ENCODE peak calls at places on chromosomes 11 and 22, in nine cellular contexts. T, G, A, X, O, U, S, V and D are unnamed samples.

GRCh38 chr11:72091292-72091691 is 10.6 kb downstream of the LRRC51 start:
- DNase-seq in T (peak), G (peak), A (peak), X (peak), O (peak), U (peak), S (no peak), V (peak), D (peak)

GRCh38 chr11:35014352-35014751 is 97.9 kb downstream of the PDHX start:
- DNase-seq in T (no peak), G (peak), A (peak), X (peak), O (peak), U (no peak), S (no peak), V (no peak), D (peak)

GRCh38 chr22:28268845-28269244 is 349.8 kb upstream of the PITPNB start:
- DNase-seq in T (no peak), G (no peak), A (no peak), X (no peak), O (no peak), U (no peak), S (no peak), V (no peak), D (no peak)

GRCh38 chr22:24118689-24119384 is 62.5 kb upstream of the SUSD2 start:
- DNase-seq in T (no peak), G (no peak), A (no peak), X (no peak), O (no peak), U (no peak), S (peak), V (no peak), D (no peak)

GRCh38 chr22:37101311-37102063 is 8.0 kb downstream of the TMPRSS6 start:
- DNase-seq in T (no peak), G (no peak), A (no peak), X (no peak), O (no peak), U (peak), S (no peak), V (no peak), D (no peak)

GRCh38 chr11:121595717-121596156 is 143.0 kb upstream of the SORL1-AS1 start:
- DNase-seq in T (no peak), G (peak), A (peak), X (peak), O (peak), U (no peak), S (no peak), V (no peak), D (peak)

GRCh38 chr11:117458275-117459120 is 130.8 kb downstream of the CEP164 start:
- DNase-seq in T (peak), G (no peak), A (no peak), X (no peak), O (no peak), U (no peak), S (no peak), V (no peak), D (no peak)

GRCh38 chr11:94132152-94132558 is 3.5 kb downstream of the PANX1 start:
- DNase-seq in T (no peak), G (peak), A (peak), X (peak), O (peak), U (no peak), S (no peak), V (no peak), D (peak)

GRCh38 chr11:69926376-69927050 is 107.3 kb upstream of the FGF3 start:
- DNase-seq in T (peak), G (no peak), A (no peak), X (no peak), O (no peak), U (no peak), S (peak), V (no peak), D (no peak)

GRCh38 chr11:44550123-44550522 is 15.3 kb upstream of the CD82 start:
- DNase-seq in T (no peak), G (no peak), A (no peak), X (no peak), O (no peak), U (no peak), S (no peak), V (no peak), D (no peak)

GRCh38 chr11:78080818-78081495 is 1.3 kb upstream of the NDUFC2 start:
- DNase-seq in T (no peak), G (peak), A (peak), X (peak), O (peak), U (no peak), S (no peak), V (no peak), D (peak)

GRCh38 chr11:93288079-93288478 is 42.5 kb upstream of the DEUP1 start:
- DNase-seq in T (no peak), G (no peak), A (no peak), X (no peak), O (no peak), U (no peak), S (no peak), V (peak), D (no peak)

GRCh38 chr11:79371152-79371551 is 69.7 kb downstream of the TENM4 start:
- DNase-seq in T (no peak), G (no peak), A (no peak), X (no peak), O (peak), U (no peak), S (no peak), V (no peak), D (peak)

GRCh38 chr22:29766632-29767288 is at the start of gene ZMAT5:
- DNase-seq in T (peak), G (peak), A (peak), X (peak), O (peak), U (peak), S (peak), V (peak), D (peak)

GRCh38 chr11:125494987-125495725 is 909 bp downstream of the FEZ1 start:
- DNase-seq in T (peak), G (peak), A (peak), X (peak), O (peak), U (peak), S (peak), V (no peak), D (peak)

GRCh38 chr22:31995807-31996206 is 47.3 kb upstream of the SLC5A1 start:
- DNase-seq in T (no peak), G (no peak), A (no peak), X (no peak), O (peak), U (no peak), S (no peak), V (no peak), D (no peak)

GRCh38 chr11:19519912-19520641 is 192.6 kb upstream of the NAV2 start:
- DNase-seq in T (no peak), G (peak), A (no peak), X (no peak), O (no peak), U (no peak), S (no peak), V (no peak), D (no peak)

GRCh38 chr11:75780888-75781287 is 12.3 kb downstream of the DGAT2 start:
- DNase-seq in T (peak), G (no peak), A (no peak), X (no peak), O (no peak), U (no peak), S (no peak), V (no peak), D (no peak)

GRCh38 chr11:103077553-103077952 is 14.4 kb downstream of the DCUN1D5 start:
- DNase-seq in T (no peak), G (no peak), A (no peak), X (no peak), O (no peak), U (no peak), S (no peak), V (no peak), D (no peak)

GRCh38 chr11:27913650-27914049 is 194.3 kb downstream of the KIF18A start:
- DNase-seq in T (no peak), G (peak), A (peak), X (peak), O (peak), U (no peak), S (no peak), V (no peak), D (no peak)

GRCh38 chr22:33823552-33823951 is 96.7 kb downstream of the LARGE1 start:
- DNase-seq in T (no peak), G (peak), A (peak), X (peak), O (peak), U (no peak), S (no peak), V (no peak), D (no peak)

GRCh38 chr11:110972640-110973039 is 260.4 kb upstream of the ARHGAP20 start:
- DNase-seq in T (no peak), G (peak), A (peak), X (peak), O (peak), U (no peak), S (no peak), V (no peak), D (peak)

GRCh38 chr11:65539401-65540289 is 14.8 kb downstream of the SCYL1 start:
- DNase-seq in T (no peak), G (no peak), A (no peak), X (no peak), O (no peak), U (peak), S (no peak), V (peak), D (no peak)

GRCh38 chr22:26471522-26471921 is 12.1 kb downstream of the HPS4 start:
- DNase-seq in T (no peak), G (peak), A (peak), X (peak), O (peak), U (no peak), S (no peak), V (no peak), D (peak)

GRCh38 chr11:68819362-68819761 is 22.4 kb downstream of the CPT1A start:
- DNase-seq in T (no peak), G (no peak), A (no peak), X (no peak), O (no peak), U (no peak), S (no peak), V (no peak), D (no peak)

GRCh38 chr22:45997077-45997774 is 20.3 kb upstream of the WNT7B start:
- DNase-seq in T (peak), G (peak), A (peak), X (peak), O (peak), U (peak), S (peak), V (peak), D (peak)

GRCh38 chr11:47524200-47524874 is 28.6 kb downstream of the CELF1 start:
- DNase-seq in T (no peak), G (peak), A (peak), X (no peak), O (no peak), U (no peak), S (no peak), V (no peak), D (no peak)

GRCh38 chr22:46592390-46592872 is 27.8 kb upstream of the GRAMD4 start:
- DNase-seq in T (peak), G (peak), A (peak), X (peak), O (peak), U (no peak), S (no peak), V (peak), D (peak)

GRCh38 chr11:72006309-72007088 is 7.8 kb downstream of the IL18BP start:
- DNase-seq in T (no peak), G (no peak), A (no peak), X (no peak), O (no peak), U (no peak), S (no peak), V (no peak), D (no peak)

GRCh38 chr11:11532574-11532973 is 89.2 kb downstream of the GALNT18 start:
- DNase-seq in T (no peak), G (peak), A (no peak), X (peak), O (peak), U (no peak), S (no peak), V (no peak), D (no peak)

GRCh38 chr11:7638710-7639642 is 34.3 kb downstream of the CYB5R2 start:
- DNase-seq in T (no peak), G (no peak), A (no peak), X (no peak), O (no peak), U (no peak), S (no peak), V (peak), D (no peak)

GRCh38 chr11:61890536-61891330 is 612 bp downstream of the FADS3 start:
- DNase-seq in T (peak), G (peak), A (peak), X (peak), O (peak), U (peak), S (no peak), V (peak), D (peak)

GRCh38 chr22:37027556-37027955 is 8.0 kb downstream of the MPST start:
- DNase-seq in T (no peak), G (no peak), A (no peak), X (no peak), O (no peak), U (no peak), S (no peak), V (no peak), D (no peak)

GRCh38 chr11:21933095-21933494 is 259.8 kb upstream of the ANO5 start:
- DNase-seq in T (no peak), G (peak), A (peak), X (no peak), O (no peak), U (no peak), S (no peak), V (no peak), D (no peak)

GRCh38 chr22:34105461-34106062 is 185.3 kb upstream of the LARGE1 start:
- DNase-seq in T (no peak), G (no peak), A (peak), X (no peak), O (no peak), U (peak), S (no peak), V (peak), D (no peak)

GRCh38 chr11:38476808-38477565 is 1879.0 kb upstream of the RAG2 start:
- DNase-seq in T (no peak), G (peak), A (peak), X (no peak), O (peak), U (no peak), S (no peak), V (no peak), D (no peak)

GRCh38 chr22:37300551-37301017 is 18.3 kb downstream of the CYTH4 start:
- DNase-seq in T (no peak), G (no peak), A (no peak), X (no peak), O (no peak), U (no peak), S (peak), V (no peak), D (no peak)

GRCh38 chr11:75244052-75244814 is 3.7 kb downstream of the TPBGL start:
- DNase-seq in T (peak), G (no peak), A (no peak), X (no peak), O (no peak), U (no peak), S (no peak), V (no peak), D (no peak)

GRCh38 chr11:126281666-126282175 is 1.2 kb upstream of the TIRAP start:
- DNase-seq in T (no peak), G (no peak), A (no peak), X (no peak), O (no peak), U (no peak), S (no peak), V (no peak), D (no peak)

DNA sequence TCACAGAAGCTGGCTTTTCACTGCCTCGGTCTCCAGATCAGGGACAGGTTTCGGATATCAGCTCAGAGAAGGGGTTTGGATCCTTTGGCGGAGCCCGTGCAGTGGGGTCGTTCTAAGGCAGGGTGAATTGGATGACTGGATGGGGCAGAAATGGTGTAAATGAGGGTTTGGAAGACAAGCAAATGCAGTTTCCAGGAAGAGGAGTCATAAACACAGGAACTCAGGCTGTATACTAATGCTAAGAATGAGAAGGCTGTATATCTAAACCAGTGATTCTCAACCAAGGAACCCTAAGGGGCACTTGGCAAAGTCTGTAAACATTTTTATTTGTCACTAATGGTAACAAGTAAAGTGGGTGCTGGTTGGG is 896.5 kb downstream of the KCNA4 start:
- DNase-seq in T (no peak), G (no peak), A (no peak), X (no peak), O (no peak), U (no peak), S (no peak), V (no peak), D (peak)
- H3K4me3 ChIP-seq in T (no peak), G (peak), A (peak), X (peak), O (no peak), U (no peak), S (no peak), V (no peak), D (no peak)

DNA sequence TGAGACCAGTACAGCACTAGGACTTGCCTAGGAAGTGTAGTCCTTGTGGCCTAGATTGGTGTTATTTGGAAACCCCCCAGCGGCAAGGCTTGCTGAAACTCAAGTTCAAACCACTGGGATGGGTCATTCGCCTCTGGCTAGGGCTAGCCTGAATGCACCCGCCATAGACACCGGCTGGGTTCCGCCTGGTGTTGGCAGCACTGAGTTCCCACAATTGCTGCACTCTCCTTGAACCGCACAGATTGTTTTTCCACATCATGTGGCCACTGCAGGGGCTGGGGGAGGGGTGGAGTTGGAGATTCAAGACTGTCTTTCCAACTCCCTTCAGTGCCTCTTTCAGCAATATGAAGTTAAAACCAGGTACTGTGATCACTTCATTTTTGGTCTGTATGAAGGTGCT is 43.1 kb downstream of the CCDC73 start:
- DNase-seq in T (no peak), G (no peak), A (no peak), X (no peak), O (no peak), U (no peak), S (no peak), V (no peak), D (no peak)
- TF ChIP-seq CTCF in T (no peak), G (no peak), A (no peak), X (no peak), O (no peak), U (no peak), S (no peak), V (no peak), D (no peak)

GRCh38 chr11:3202759-3203158 is 15.9 kb downstream of the MRGPRG start:
- DNase-seq in T (peak), G (no peak), A (no peak), X (no peak), O (no peak), U (no peak), S (no peak), V (no peak), D (peak)
- H3K4me3 ChIP-seq in T (no peak), G (no peak), A (no peak), X (no peak), O (no peak), U (no peak), S (no peak), V (no peak), D (no peak)

GRCh38 chr11:3169235-3169951 is 4.3 kb upstream of the OSBPL5 start:
- DNase-seq in T (peak), G (peak), A (peak), X (peak), O (peak), U (no peak), S (no peak), V (no peak), D (peak)
- TF ChIP-seq CTCF in T (no peak), G (no peak), A (no peak), X (peak), O (peak), U (no peak), S (no peak), V (no peak), D (peak)

GRCh38 chr22:44680058-44680457 is 21.9 kb upstream of the PRR5 start:
- DNase-seq in T (no peak), G (no peak), A (no peak), X (no peak), O (no peak), U (no peak), S (no peak), V (no peak), D (no peak)
- H3K4me3 ChIP-seq in T (no peak), G (no peak), A (no peak), X (no peak), O (no peak), U (no peak), S (no peak), V (no peak), D (no peak)

GRCh38 chr11:40134820-40135219 is 1324.6 kb downstream of the LRRC4C start:
- DNase-seq in T (no peak), G (no peak), A (no peak), X (no peak), O (peak), U (no peak), S (no peak), V (no peak), D (no peak)

GRCh38 chr11:40133526-40133925 is 1325.9 kb downstream of the LRRC4C start:
- DNase-seq in T (no peak), G (no peak), A (no peak), X (no peak), O (peak), U (no peak), S (no peak), V (no peak), D (no peak)

GRCh38 chr11:40129276-40129675 is 1330.2 kb downstream of the LRRC4C start:
- DNase-seq in T (no peak), G (peak), A (no peak), X (no peak), O (no peak), U (no peak), S (no peak), V (no peak), D (no peak)

GRCh38 chr11:40132881-40133280 is 1326.6 kb downstream of the LRRC4C start:
- DNase-seq in T (no peak), G (no peak), A (no peak), X (no peak), O (peak), U (no peak), S (no peak), V (no peak), D (no peak)

GRCh38 chr11:40130427-40130826 is 1329.0 kb downstream of the LRRC4C start:
- DNase-seq in T (no peak), G (no peak), A (no peak), X (no peak), O (peak), U (no peak), S (no peak), V (no peak), D (no peak)
- TF ChIP-seq CTCF in T (no peak), G (no peak), A (no peak), X (no peak), O (no peak), U (no peak), S (no peak), V (no peak), D (no peak)

DNA sequence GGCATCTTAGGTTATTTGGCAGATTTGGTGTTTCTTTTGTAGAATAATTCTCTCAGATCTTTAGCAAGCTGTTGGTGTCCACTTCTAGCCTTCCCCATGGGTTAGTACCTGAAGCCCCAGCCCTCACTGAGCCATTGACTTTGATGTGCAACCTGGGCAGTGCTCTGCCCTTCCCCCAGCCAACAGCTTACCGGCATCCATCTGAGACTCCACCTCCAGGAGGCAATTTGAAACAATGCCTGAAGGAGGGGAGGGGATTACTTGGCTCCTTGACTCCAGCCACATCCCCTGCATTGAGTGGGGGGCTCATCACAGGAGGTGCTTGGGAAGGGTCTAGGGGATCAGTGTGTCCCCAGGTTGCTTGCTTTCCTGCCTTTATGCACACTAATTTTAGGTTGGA is 114.8 kb downstream of the TRIM29 start:
- DNase-seq in T (no peak), G (no peak), A (no peak), X (no peak), O (no peak), U (no peak), S (no peak), V (no peak), D (no peak)
- H3K4me3 ChIP-seq in T (no peak), G (no peak), A (no peak), X (no peak), O (no peak), U (no peak), S (no peak), V (no peak), D (no peak)